ENCODE peak calls at places on chromosomes 12 and 14, in six cellular contexts. One of them, this sample, is unnamed.

GRCh38 chr14:59377485-59377884 is 87.7 kb downstream of the GPR135 start:
- DNase-seq in A172: no peak
- DNase-seq in Caki2: no peak
- DNase-seq in iPS DF 19.7: no peak
- DNase-seq in lung: no peak
- DNase-seq in cardiac septum: no peak
- DNase-seq in this sample: no peak

GRCh38 chr14:51394391-51394790 is 154.3 kb downstream of the TMX1 start:
- DNase-seq in A172: no peak
- DNase-seq in Caki2: no peak
- DNase-seq in cardiac septum: no peak
- DNase-seq in lung: no peak
- DNase-seq in iPS DF 19.7: no peak
- DNase-seq in this sample: no peak

GRCh38 chr12:115232455-115233156 is 548.6 kb upstream of the TBX3 start:
- DNase-seq in A172: no peak
- DNase-seq in lung: no peak
- DNase-seq in Caki2: no peak
- DNase-seq in cardiac septum: no peak
- DNase-seq in iPS DF 19.7: no peak
- DNase-seq in this sample: no peak

GRCh38 chr14:86574026-86574777 is 1044.3 kb downstream of the FLRT2 start:
- DNase-seq in A172: peak; percentile 60
- DNase-seq in iPS DF 19.7: no peak
- DNase-seq in lung: no peak
- DNase-seq in cardiac septum: no peak
- DNase-seq in Caki2: no peak
- DNase-seq in this sample: no peak

GRCh38 chr12:57127101-57127709 is 1.1 kb upstream of the LRP1 start:
- DNase-seq in Caki2: peak; percentile 88
- DNase-seq in iPS DF 19.7: no peak
- DNase-seq in A172: peak; percentile 57
- DNase-seq in cardiac septum: no peak
- DNase-seq in lung: peak; percentile 78
- DNase-seq in this sample: peak; percentile 43

GRCh38 chr14:99562848-99563748 is 40.9 kb downstream of the CCDC85C start:
- DNase-seq in iPS DF 19.7: peak; percentile 75
- DNase-seq in Caki2: peak; percentile 69
- DNase-seq in cardiac septum: peak; percentile 87
- DNase-seq in lung: peak; percentile 84
- DNase-seq in A172: peak; percentile 89
- DNase-seq in this sample: no peak

GRCh38 chr14:64388533-64389243 is 535 bp downstream of the MTHFD1 start:
- DNase-seq in cardiac septum: peak; percentile 77
- DNase-seq in A172: peak; percentile 16
- DNase-seq in lung: no peak
- DNase-seq in Caki2: peak; percentile 20
- DNase-seq in iPS DF 19.7: no peak
- DNase-seq in this sample: no peak

GRCh38 chr14:76810953-76811400 is 1.7 kb downstream of the ANGEL1 start:
- DNase-seq in iPS DF 19.7: no peak
- DNase-seq in Caki2: peak; percentile 2
- DNase-seq in lung: no peak
- DNase-seq in A172: no peak
- DNase-seq in cardiac septum: no peak
- DNase-seq in this sample: no peak

GRCh38 chr12:98698603-98699463 is 53.7 kb downstream of the APAF1 start:
- DNase-seq in cardiac septum: no peak
- DNase-seq in A172: peak; percentile 44
- DNase-seq in Caki2: no peak
- DNase-seq in iPS DF 19.7: peak; percentile 28
- DNase-seq in lung: peak; percentile 44
- DNase-seq in this sample: peak; percentile 25

GRCh38 chr12:115185529-115185928 is 501.6 kb upstream of the TBX3 start:
- DNase-seq in iPS DF 19.7: no peak
- DNase-seq in lung: no peak
- DNase-seq in cardiac septum: no peak
- DNase-seq in A172: no peak
- DNase-seq in Caki2: no peak
- DNase-seq in this sample: no peak

GRCh38 chr14:75434557-75435248 is 6.9 kb downstream of the JDP2 start:
- DNase-seq in A172: no peak
- DNase-seq in cardiac septum: no peak
- DNase-seq in iPS DF 19.7: no peak
- DNase-seq in lung: no peak
- DNase-seq in Caki2: no peak
- DNase-seq in this sample: no peak

GRCh38 chr14:66224492-66225178 is 261.5 kb upstream of the CCDC196 start:
- DNase-seq in A172: no peak
- DNase-seq in lung: no peak
- DNase-seq in iPS DF 19.7: no peak
- DNase-seq in cardiac septum: no peak
- DNase-seq in Caki2: no peak
- DNase-seq in this sample: no peak

GRCh38 chr12:109994262-109995175 is 1.6 kb downstream of the GIT2 start:
- DNase-seq in lung: no peak
- DNase-seq in Caki2: no peak
- DNase-seq in A172: no peak
- DNase-seq in cardiac septum: no peak
- DNase-seq in iPS DF 19.7: no peak
- DNase-seq in this sample: no peak

GRCh38 chr14:29486132-29486531 is 441.5 kb downstream of the PRKD1 start:
- DNase-seq in cardiac septum: no peak
- DNase-seq in A172: no peak
- DNase-seq in lung: no peak
- DNase-seq in iPS DF 19.7: no peak
- DNase-seq in Caki2: no peak
- DNase-seq in this sample: no peak

GRCh38 chr12:58030566-58031279 is 89.4 kb downstream of the ATP23 start:
- DNase-seq in lung: no peak
- DNase-seq in A172: peak; percentile 43
- DNase-seq in cardiac septum: no peak
- DNase-seq in iPS DF 19.7: no peak
- DNase-seq in Caki2: peak; percentile 16
- DNase-seq in this sample: no peak

GRCh38 chr14:49546766-49547165 is 39.4 kb downstream of the RPS29 start:
- DNase-seq in A172: no peak
- DNase-seq in iPS DF 19.7: no peak
- DNase-seq in cardiac septum: no peak
- DNase-seq in Caki2: no peak
- DNase-seq in lung: no peak
- DNase-seq in this sample: no peak

GRCh38 chr14:50222061-50222613 is 9.2 kb downstream of the SOS2 start:
- DNase-seq in lung: no peak
- DNase-seq in Caki2: no peak
- DNase-seq in iPS DF 19.7: no peak
- DNase-seq in A172: no peak
- DNase-seq in cardiac septum: no peak
- DNase-seq in this sample: no peak

GRCh38 chr14:39442293-39442692 is 10.1 kb upstream of the FBXO33 start:
- DNase-seq in lung: no peak
- DNase-seq in A172: no peak
- DNase-seq in iPS DF 19.7: no peak
- DNase-seq in Caki2: peak; percentile 76
- DNase-seq in cardiac septum: peak; percentile 74
- DNase-seq in this sample: no peak

GRCh38 chr12:42862055-42862454 is 272.5 kb upstream of the PRICKLE1 start:
- DNase-seq in A172: peak; percentile 65
- DNase-seq in Caki2: peak; percentile 66
- DNase-seq in lung: no peak
- DNase-seq in iPS DF 19.7: no peak
- DNase-seq in cardiac septum: no peak
- DNase-seq in this sample: no peak

GRCh38 chr12:85823436-85824179 is 12.6 kb downstream of the RASSF9 start:
- DNase-seq in Caki2: no peak
- DNase-seq in cardiac septum: no peak
- DNase-seq in A172: peak; percentile 69
- DNase-seq in lung: no peak
- DNase-seq in iPS DF 19.7: no peak
- DNase-seq in this sample: no peak

GRCh38 chr12:3273409-3273853 is 196.3 kb downstream of the TSPAN9 start:
- DNase-seq in lung: no peak
- DNase-seq in cardiac septum: no peak
- DNase-seq in iPS DF 19.7: no peak
- DNase-seq in Caki2: no peak
- DNase-seq in A172: peak; percentile 88
- DNase-seq in this sample: no peak

GRCh38 chr12:96751626-96752025 is 155.4 kb upstream of the NEDD1 start:
- DNase-seq in cardiac septum: no peak
- DNase-seq in lung: no peak
- DNase-seq in A172: no peak
- DNase-seq in Caki2: no peak
- DNase-seq in iPS DF 19.7: no peak
- DNase-seq in this sample: no peak

This sample was measured in GM19239.